ENCODE peak calls at places on chromosomes 13 and 19, in ten cellular contexts. B is neuronal stem cell, E is left lung, T is breast epithelium, M is hepatocyte, S is Caco-2, Z is upper lobe of right lung, W is HCT116, L is RWPE2, G is HepG2. K is an unnamed sample. For H3K4me1, the result is how much of the 10 kb centered on the place peaks cover.

GRCh38 chr19:42246869-42247630 is 4.6 kb upstream of the GSK3A start:
- DNase-seq in B (no peak), E (no peak), T (no peak), M (no peak), S (no peak), Z (no peak), W (no peak), L (no peak), G (no peak), K (no peak)

GRCh38 chr13:41648314-41648935 is 191.1 kb downstream of the RGCC start:
- DNase-seq in B (no peak), E (no peak), T (no peak), M (peak), S (no peak), Z (no peak), W (peak), L (no peak), G (peak), K (peak)

GRCh38 chr13:86464193-86464592 is 665.0 kb upstream of the SLITRK6 start:
- DNase-seq in B (no peak), E (no peak), T (no peak), M (no peak), S (no peak), Z (no peak), W (no peak), L (no peak), G (no peak), K (no peak)

GRCh38 chr19:15210323-15210774 is 9.6 kb upstream of the NOTCH3 start:
- DNase-seq in B (no peak), E (peak), T (no peak), M (peak), S (no peak), Z (peak), W (no peak), L (no peak), G (peak), K (no peak)

GRCh38 chr13:112684444-112684843 is 5.4 kb upstream of the ATP11A start:
- DNase-seq in B (no peak), E (no peak), T (no peak), M (no peak), S (no peak), Z (peak), W (no peak), L (no peak), G (no peak), K (no peak)

GRCh38 chr19:31678421-31678820 is 329.2 kb upstream of the TSHZ3 start:
- DNase-seq in B (no peak), E (no peak), T (no peak), M (no peak), S (no peak), Z (no peak), W (no peak), L (no peak), G (no peak), K (no peak)

GRCh38 chr19:38648789-38649304 is 1.4 kb downstream of the ACTN4 start:
- DNase-seq in B (no peak), E (no peak), T (no peak), M (peak), S (no peak), Z (no peak), W (no peak), L (no peak), G (no peak), K (no peak)

GRCh38 chr13:45807520-45808099 is 43.9 kb downstream of the SIAH3 start:
- DNase-seq in B (peak), E (no peak), T (no peak), M (peak), S (peak), Z (no peak), W (peak), L (no peak), G (peak), K (peak)

GRCh38 chr19:416416-416815 is 7.5 kb upstream of the C2CD4C start:
- DNase-seq in B (no peak), E (no peak), T (no peak), M (no peak), S (no peak), Z (peak), W (no peak), L (no peak), G (no peak), K (no peak)

GRCh38 chr19:55579766-55580621 is 654 bp downstream of the ZNF579 start:
- DNase-seq in B (no peak), E (peak), T (no peak), M (peak), S (no peak), Z (no peak), W (no peak), L (no peak), G (peak), K (no peak)

GRCh38 chr19:48624067-48624594 is 4.8 kb downstream of the SPHK2 start:
- DNase-seq in B (peak), E (peak), T (peak), M (peak), S (peak), Z (peak), W (peak), L (peak), G (peak), K (peak)

DNA sequence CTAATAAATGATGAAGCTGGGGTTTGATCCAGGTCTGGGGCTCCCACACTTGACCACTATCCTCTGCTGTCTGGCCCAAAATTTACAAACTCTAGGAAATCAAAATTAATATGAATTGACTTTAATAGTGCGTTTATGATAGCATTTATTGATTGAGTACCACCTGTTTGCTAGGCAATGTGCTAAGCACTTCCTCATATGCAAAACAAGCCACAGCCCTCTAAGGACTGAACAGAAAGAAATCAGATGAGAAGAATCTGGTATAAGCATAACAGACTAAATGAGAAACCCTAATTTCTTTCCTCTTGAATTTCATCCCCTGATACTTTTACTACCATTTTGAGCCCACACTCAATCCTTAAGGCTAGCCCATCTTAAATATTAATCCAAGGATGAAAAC is 6.6 kb upstream of the MLNR start:
- DNase-seq in B (no peak), E (no peak), T (no peak), M (no peak), S (no peak), Z (no peak), W (no peak), L (no peak), G (no peak), K (no peak)
- H3K4me1 ChIP-seq in B (under half), E (under half), T (under half), M (under half), S (under half), Z (under half), W (under half), L (under half), G (under half), K (under half)

DNA sequence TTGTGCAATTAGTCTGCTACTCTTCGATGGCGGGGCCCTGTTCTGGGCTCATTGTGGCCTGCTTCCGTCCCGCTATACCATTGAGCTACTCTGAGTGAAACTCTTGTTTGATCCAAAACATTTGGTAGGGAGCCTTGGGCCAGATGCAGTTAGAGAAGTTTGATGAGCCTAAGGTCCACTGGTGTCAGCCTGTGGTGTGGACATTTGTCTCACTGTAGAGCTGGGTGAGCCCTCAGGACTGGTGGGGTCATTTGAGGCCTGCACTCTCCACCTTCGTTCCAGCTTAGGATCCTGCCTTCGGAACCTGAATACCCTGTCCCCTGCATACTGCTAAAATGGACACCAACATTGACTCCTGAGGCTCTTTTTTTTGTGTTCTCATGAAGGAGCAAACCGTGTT is 6.9 kb downstream of the UBAC2 start:
- DNase-seq in B (no peak), E (no peak), T (no peak), M (no peak), S (no peak), Z (no peak), W (no peak), L (no peak), G (no peak), K (no peak)
- H3K4me1 ChIP-seq in B (under half), E (under half), T (under half), M (under half), S (under half), Z (under half), W (under half), L (under half), G (under half), K (under half)

GRCh38 chr13:109779876-109780516 is 6.4 kb downstream of the IRS2 start:
- DNase-seq in B (no peak), E (no peak), T (no peak), M (no peak), S (no peak), Z (no peak), W (no peak), L (no peak), G (no peak), K (no peak)
- H3K4me1 ChIP-seq in B (under half), E (half or more), T (under half), M (under half), S (under half), Z (under half), W (under half), L (under half), G (under half), K (under half)

GRCh38 chr19:44764975-44765948 is 12.4 kb upstream of the CBLC start:
- DNase-seq in B (no peak), E (peak), T (no peak), M (peak), S (no peak), Z (peak), W (no peak), L (no peak), G (peak), K (no peak)
- H3K4me1 ChIP-seq in B (under half), E (half or more), T (under half), M (under half), S (under half), Z (under half), W (under half), L (under half), G (half or more), K (under half)

K was measured in foreskin keratinocyte.